ENCODE peak calls at places on chromosomes 3 and 15, in eight cellular contexts. H, R, I, J, G, P, M and N are unnamed samples.
A peak's percentile ranks its signal among the peaks of the same experiment; 100 is the strongest.

GRCh38 chr3:29195055-29195454 is 85.8 kb upstream of the RBMS3 start:
- DNase-seq in R (no peak), H (no peak), J (no peak), P (peak; percentile 5), G (no peak), M (no peak), I (no peak), N (no peak)

GRCh38 chr15:98647774-98648653 is at the start of gene IGF1R:
- DNase-seq in J (peak; percentile 75), H (peak; percentile 50), M (peak; percentile 90), G (peak; percentile 94), P (peak; percentile 66), I (peak; percentile 87), R (peak; percentile 89), N (no peak)

GRCh38 chr3:85252686-85253085 is 293.9 kb downstream of the CADM2 start:
- DNase-seq in P (no peak), R (no peak), M (no peak), I (no peak), G (no peak), H (no peak), J (no peak), N (no peak)

GRCh38 chr15:101394654-101395053 is 94.9 kb downstream of the PCSK6 start:
- DNase-seq in R (peak; percentile 5), M (no peak), H (no peak), P (no peak), I (no peak), J (no peak), G (no peak), N (no peak)

GRCh38 chr3:112752092-112752512 is 94.6 kb downstream of the CD200R1L start:
- DNase-seq in G (no peak), P (peak; percentile 20), R (no peak), J (no peak), M (no peak), I (no peak), H (no peak), N (no peak)

GRCh38 chr3:127888564-127889107 is 26.4 kb upstream of the KBTBD12 start:
- DNase-seq in J (no peak), I (no peak), P (no peak), G (peak; percentile 28), H (no peak), R (no peak), M (no peak), N (no peak)

GRCh38 chr15:70625438-70625837 is 137.9 kb downstream of the UACA start:
- DNase-seq in J (no peak), M (no peak), G (no peak), H (no peak), I (no peak), P (no peak), R (no peak), N (no peak)

GRCh38 chr3:111812680-111813079 is 46.4 kb upstream of the PHLDB2 start:
- DNase-seq in M (no peak), R (no peak), P (no peak), J (no peak), H (no peak), G (no peak), I (no peak), N (no peak)

GRCh38 chr3:11563749-11564148 is 80.0 kb downstream of the VGLL4 start:
- DNase-seq in H (no peak), J (no peak), P (no peak), M (no peak), G (no peak), R (no peak), I (no peak), N (no peak)

GRCh38 chr15:32838820-32839219 is 121.0 kb downstream of the GREM1 start:
- DNase-seq in G (no peak), P (no peak), M (peak; percentile 98), R (no peak), H (peak; percentile 85), I (no peak), J (no peak), N (no peak)

GRCh38 chr3:181622365-181622764 is 89.4 kb upstream of the SOX2 start:
- DNase-seq in M (peak; percentile 30), P (peak; percentile 22), I (no peak), J (no peak), R (no peak), G (no peak), H (peak; percentile 61), N (no peak)

GRCh38 chr15:81304226-81304625 is 19.7 kb downstream of the STARD5 start:
- DNase-seq in I (no peak), R (no peak), M (no peak), J (no peak), P (no peak), G (no peak), H (no peak), N (no peak)

GRCh38 chr3:108430540-108430939 is 79.9 kb downstream of the MYH15 start:
- DNase-seq in G (no peak), P (no peak), M (no peak), I (no peak), J (no peak), R (no peak), H (no peak), N (no peak)

GRCh38 chr15:60528530-60528929 is 49.6 kb upstream of the ICE2 start:
- DNase-seq in I (no peak), J (no peak), G (no peak), R (no peak), P (no peak), H (peak; percentile 16), M (no peak), N (no peak)

GRCh38 chr3:51798561-51798960 is 19.5 kb upstream of the IQCF6 start:
- DNase-seq in P (no peak), I (no peak), M (no peak), J (no peak), G (no peak), R (no peak), H (no peak), N (no peak)

GRCh38 chr3:144361002-144361401 is 389.4 kb downstream of the DIPK2A start:
- DNase-seq in J (no peak), I (no peak), R (no peak), H (no peak), M (no peak), G (no peak), P (no peak), N (no peak)

GRCh38 chr15:100926971-100927756 is 8.0 kb downstream of the LRRK1 start:
- DNase-seq in G (no peak), R (no peak), J (no peak), H (no peak), P (no peak), M (no peak), I (no peak), N (no peak)

GRCh38 chr3:134445631-134446030 is 40.2 kb downstream of the ANAPC13 start:
- DNase-seq in G (no peak), J (no peak), H (no peak), I (no peak), P (peak; percentile 62), R (no peak), M (no peak), N (no peak)

GRCh38 chr3:107699682-107700081 is 176.9 kb downstream of the BBX start:
- DNase-seq in G (no peak), M (peak; percentile 31), R (no peak), P (no peak), J (no peak), H (no peak), I (no peak), N (no peak)

GRCh38 chr15:98824595-98824994 is 176.3 kb downstream of the IGF1R start:
- DNase-seq in P (no peak), R (no peak), I (no peak), G (no peak), J (no peak), H (no peak), M (no peak), N (no peak)

GRCh38 chr3:169634618-169635236 is 28.8 kb downstream of the MECOM start:
- DNase-seq in P (no peak), M (no peak), J (no peak), I (no peak), H (peak; percentile 9), R (peak; percentile 84), G (no peak), N (no peak)

GRCh38 chr3:139299261-139300132 is 44.3 kb upstream of the MRPS22 start:
- DNase-seq in M (peak; percentile 91), I (no peak), R (peak; percentile 37), P (peak; percentile 46), H (peak; percentile 93), G (no peak), J (no peak), N (no peak)

GRCh38 chr3:143720381-143720780 is 127.9 kb downstream of the SLC9A9 start:
- DNase-seq in H (no peak), I (no peak), R (no peak), J (no peak), P (no peak), M (no peak), G (no peak), N (no peak)

GRCh38 chr3:185308126-185308754 is 54.4 kb upstream of the EHHADH start:
- DNase-seq in H (peak; percentile 48), P (peak; percentile 54), I (peak; percentile 61), M (peak; percentile 45), G (peak; percentile 44), R (peak; percentile 68), J (peak; percentile 15), N (no peak)

GRCh38 chr3:8319935-8320634 is 181.5 kb upstream of the LMCD1 start:
- DNase-seq in J (no peak), M (peak; percentile 73), I (no peak), P (peak; percentile 78), R (no peak), H (peak; percentile 51), G (no peak), N (no peak)

GRCh38 chr3:50321146-50321843 is 1.2 kb downstream of the HYAL2 start:
- DNase-seq in M (peak; percentile 91), G (peak; percentile 96), R (peak; percentile 92), J (peak; percentile 67), I (peak; percentile 91), H (peak; percentile 73), P (peak; percentile 92), N (no peak)

GRCh38 chr3:24595801-24596200 is 101.2 kb upstream of the THRB start:
- DNase-seq in J (no peak), H (no peak), R (no peak), I (no peak), G (no peak), M (peak; percentile 78), P (peak; percentile 37), N (no peak)